ENCODE peak calls at places on chromosomes 16 and 17, in ten cellular contexts. H, R, Q, K, T, J, E, Y, C and A are unnamed samples.

GRCh38 chr16:11738742-11739544 is 3.7 kb downstream of the TXNDC11 start:
- DNase-seq in E (no peak), H (no peak), J (no peak), Q (no peak), T (no peak), Y (no peak), K (no peak), R (no peak), C (no peak), A (no peak)

GRCh38 chr16:67481561-67482259 is 753 bp upstream of the ATP6V0D1 start:
- DNase-seq in T (peak; percentile 79), H (peak; percentile 57), C (no peak), J (peak; percentile 64), Y (peak; percentile 61), R (no peak), K (no peak), E (no peak), Q (peak; percentile 67), A (peak; percentile 92)

GRCh38 chr17:69287168-69287567 is 39.8 kb downstream of the ABCA5 start:
- DNase-seq in J (peak; percentile 58), Q (no peak), H (no peak), R (no peak), E (peak; percentile 30), Y (no peak), T (no peak), C (no peak), K (no peak), A (no peak)

GRCh38 chr16:19169081-19169639 is 1.1 kb downstream of the SYT17 start:
- DNase-seq in R (no peak), J (no peak), H (no peak), Y (no peak), E (no peak), K (no peak), Q (no peak), C (no peak), T (peak; percentile 60), A (no peak)

GRCh38 chr17:68674271-68674925 is 73.2 kb upstream of the FAM20A start:
- DNase-seq in C (no peak), R (no peak), Q (no peak), Y (no peak), T (no peak), K (no peak), J (no peak), H (no peak), E (peak; percentile 23), A (no peak)

GRCh38 chr17:21376835-21377690 is 906 bp downstream of the KCNJ12 start:
- DNase-seq in K (no peak), Q (peak; percentile 16), T (no peak), J (peak; percentile 43), H (no peak), C (no peak), R (peak; percentile 55), Y (no peak), E (peak; percentile 7), A (no peak)

GRCh38 chr17:80261159-80261894 is 675 bp downstream of the RNF213 start:
- DNase-seq in J (peak; percentile 75), Q (peak; percentile 64), C (no peak), T (peak; percentile 79), R (peak; percentile 75), Y (peak; percentile 55), K (no peak), H (peak; percentile 51), E (peak; percentile 65), A (peak; percentile 69)

GRCh38 chr17:43810226-43810715 is 22.7 kb downstream of the MPP3 start:
- DNase-seq in H (no peak), E (no peak), K (no peak), C (no peak), T (no peak), Y (no peak), Q (no peak), R (no peak), J (no peak), A (no peak)

GRCh38 chr17:28526381-28526780 is 20.2 kb downstream of the FOXN1 start:
- DNase-seq in Y (no peak), K (no peak), R (no peak), J (no peak), Q (no peak), T (no peak), E (no peak), H (no peak), C (no peak), A (no peak)

GRCh38 chr16:75591001-75591852 is 25.0 kb downstream of the GABARAPL2 start:
- DNase-seq in C (no peak), R (no peak), K (no peak), E (peak; percentile 82), T (peak; percentile 22), Q (peak; percentile 83), J (peak; percentile 81), H (peak; percentile 29), Y (peak; percentile 81), A (peak; percentile 84)

GRCh38 chr16:23258919-23259237 is 43.2 kb upstream of the SCNN1B start:
- DNase-seq in Y (no peak), K (no peak), T (peak; percentile 25), E (no peak), R (no peak), Q (no peak), H (no peak), J (no peak), C (no peak), A (no peak)

GRCh38 chr17:40559016-40559853 is 6.0 kb downstream of the CCR7 start:
- DNase-seq in E (peak; percentile 65), H (no peak), J (peak; percentile 8), Y (no peak), T (no peak), C (no peak), K (no peak), Q (peak; percentile 47), R (no peak), A (no peak)

GRCh38 chr16:23509763-23510153 is 536 bp downstream of the GGA2 start:
- DNase-seq in Y (peak; percentile 35), Q (peak; percentile 27), H (no peak), C (no peak), J (peak; percentile 37), K (no peak), T (peak; percentile 45), R (no peak), E (peak; percentile 76), A (no peak)

GRCh38 chr17:19744922-19745757 is 3.0 kb downstream of the ALDH3A1 start:
- DNase-seq in E (peak; percentile 72), Q (peak; percentile 75), Y (peak; percentile 89), R (peak; percentile 75), K (no peak), T (peak; percentile 97), C (no peak), J (peak; percentile 70), H (peak; percentile 89), A (peak; percentile 98)

GRCh38 chr17:19746517-19746916 is 1.6 kb downstream of the ALDH3A1 start:
- DNase-seq in Q (no peak), Y (no peak), K (no peak), C (no peak), E (no peak), J (no peak), T (no peak), R (no peak), H (no peak), A (no peak)

GRCh38 chr17:19748807-19749193 is 702 bp upstream of the ALDH3A1 start:
- DNase-seq in K (no peak), H (no peak), Y (no peak), T (no peak), C (no peak), J (no peak), R (no peak), E (no peak), Q (no peak), A (no peak)

GRCh38 chr17:19747829-19748806 is at the start of gene ALDH3A1:
- DNase-seq in H (no peak), K (no peak), Q (no peak), T (peak; percentile 62), Y (no peak), C (no peak), J (no peak), R (peak; percentile 83), E (no peak), A (no peak)

GRCh38 chr17:19747159-19747719 is 859 bp downstream of the ALDH3A1 start:
- DNase-seq in E (no peak), C (no peak), K (no peak), H (no peak), Y (no peak), J (no peak), Q (no peak), T (no peak), R (no peak), A (no peak)
- H3K4me3 ChIP-seq in E (no peak overlapping the region), C (no peak overlapping the region), K (no peak overlapping the region), H (no peak overlapping the region), Y (no peak overlapping the region), J (no peak overlapping the region), Q (no peak overlapping the region), T (no peak overlapping the region), R (peak overlapping the region; percentile 53), A (no peak overlapping the region)

DNA sequence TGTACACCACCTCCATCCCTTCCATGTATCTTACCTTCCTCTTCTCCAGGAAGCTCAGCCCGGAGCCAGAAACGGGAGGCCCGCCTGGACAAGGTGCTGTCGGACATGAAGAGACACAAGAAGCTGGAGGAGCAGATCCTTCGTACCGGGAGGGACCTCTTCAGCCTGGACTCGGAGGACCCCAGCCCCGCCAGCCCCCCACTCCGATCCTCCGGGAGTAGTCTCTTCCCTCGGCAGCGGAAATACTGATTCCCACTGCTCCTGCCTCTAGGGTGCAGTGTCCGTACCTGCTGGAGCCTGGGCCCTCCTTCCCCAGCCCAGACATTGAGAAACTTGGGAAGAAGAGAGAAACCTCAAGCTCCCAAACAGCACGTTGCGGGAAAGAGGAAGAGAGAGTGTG is 756 bp upstream of the MVP start:
- DNase-seq in Q (no peak), K (no peak), H (no peak), C (no peak), Y (no peak), T (peak; percentile 70), J (no peak), R (peak; percentile 49), E (no peak), A (no peak)
- TF ChIP-seq CTCF in Q (no peak), K (no peak), H (no peak), C (no peak), Y (no peak), T (peak; percentile 36), J (no peak), R (peak; percentile 41), E (no peak), A (no peak)

GRCh38 chr17:27497696-27498095 is 41.4 kb downstream of the KSR1 start:
- DNase-seq in E (no peak), R (no peak), T (no peak), C (no peak), Q (no peak), K (no peak), H (no peak), J (no peak), Y (no peak), A (peak; percentile 52)
- H3K4me3 ChIP-seq in E (no peak overlapping the region), R (no peak overlapping the region), T (no peak overlapping the region), C (no peak overlapping the region), Q (no peak overlapping the region), K (no peak overlapping the region), H (no peak overlapping the region), J (no peak overlapping the region), Y (no peak overlapping the region), A (no peak overlapping the region)

DNA sequence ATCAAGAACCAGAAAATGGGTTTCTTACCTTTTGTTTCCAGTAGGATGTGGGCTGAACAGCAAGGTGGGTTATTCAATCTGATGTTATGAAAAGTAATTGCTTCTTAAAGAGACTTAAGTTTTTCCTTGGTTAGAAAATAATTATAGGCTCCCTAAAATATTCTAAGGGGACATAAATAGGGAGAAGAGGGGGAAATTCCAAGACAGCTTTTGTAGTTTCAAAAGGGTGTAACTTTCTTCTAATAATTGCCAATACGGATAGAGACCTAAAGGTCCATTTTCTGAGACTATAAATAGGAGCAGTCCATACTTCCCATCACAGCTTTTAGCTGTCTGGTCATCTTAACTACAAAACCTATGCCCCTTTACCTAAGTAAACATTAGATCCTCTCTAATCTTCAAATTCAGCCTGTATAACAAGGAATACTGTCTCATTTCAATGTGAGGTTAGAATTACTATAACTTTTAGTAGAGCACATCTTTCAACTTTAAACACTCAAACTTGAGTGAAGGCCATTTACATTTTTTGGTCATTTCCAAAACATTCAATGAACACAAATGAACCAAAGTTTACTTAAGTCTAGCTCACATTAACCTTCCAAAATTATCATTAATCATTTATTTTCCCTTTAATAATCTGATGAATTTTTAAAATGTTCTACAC is 5.5 kb downstream of the SRSF1 start:
- DNase-seq in E (no peak), J (no peak), R (no peak), Y (no peak), K (no peak), T (no peak), H (no peak), Q (no peak), C (no peak), A (no peak)
- TF ChIP-seq CTCF in E (no peak), J (no peak), R (no peak), Y (no peak), K (no peak), T (no peak), H (no peak), Q (no peak), C (no peak), A (no peak)